ENCODE peak calls at places on chromosome 2, in four cellular contexts. M is HepG2, P is GM12878, Z is H1. I is an unnamed sample.

GRCh38 chr2:127324635-127325034 is 30.7 kb upstream of the ERCC3 start:
- DNase-seq in Z (no peak), M (peak; percentile 59), P (no peak), I (peak; percentile 13)

GRCh38 chr2:1601471-1602358 is 142.6 kb downstream of the PXDN start:
- DNase-seq in P (no peak), Z (no peak), M (peak; percentile 21), I (no peak)

GRCh38 chr2:187102381-187102780 is 253.4 kb upstream of the ZSWIM2 start:
- DNase-seq in P (no peak), M (no peak), Z (no peak), I (no peak)

GRCh38 chr2:237423891-237424290 is 9.9 kb upstream of the COL6A3 start:
- DNase-seq in P (no peak), M (no peak), Z (no peak), I (no peak)

GRCh38 chr2:36058953-36059352 is 296.6 kb upstream of the CRIM1 start:
- DNase-seq in M (no peak), P (no peak), Z (no peak), I (no peak)

GRCh38 chr2:112850588-112850987 is 14.0 kb upstream of the IL1B start:
- DNase-seq in P (no peak), Z (no peak), M (no peak), I (peak; percentile 74)

GRCh38 chr2:16154501-16155280 is 214.3 kb downstream of the MYCN start:
- DNase-seq in Z (no peak), M (no peak), P (no peak), I (no peak)

GRCh38 chr2:28754321-28754720 is 2.7 kb downstream of the PPP1CB start:
- DNase-seq in Z (no peak), P (no peak), M (no peak), I (no peak)

GRCh38 chr2:222809582-222809981 is 51.3 kb upstream of the ACSL3 start:
- DNase-seq in P (no peak), M (no peak), Z (no peak), I (no peak)

GRCh38 chr2:160952462-160952861 is 207.8 kb upstream of the TANK start:
- DNase-seq in P (no peak), M (no peak), Z (no peak), I (no peak)

GRCh38 chr2:47227532-47228166 is 72.5 kb upstream of the STPG4 start:
- DNase-seq in M (no peak), P (no peak), Z (no peak), I (no peak)

GRCh38 chr2:240627736-240628506 is 2.6 kb downstream of the GPR35 start:
- DNase-seq in P (no peak), Z (no peak), M (no peak), I (no peak)

GRCh38 chr2:1488851-1489250 is 75.6 kb downstream of the TPO start:
- DNase-seq in P (no peak), M (no peak), Z (no peak), I (no peak)

GRCh38 chr2:173822889-173823485 is 142.2 kb downstream of the SP3 start:
- DNase-seq in P (no peak), M (no peak), Z (no peak), I (no peak)

GRCh38 chr2:174491947-174492346 is 5.1 kb upstream of the GPR155 start:
- DNase-seq in M (no peak), P (no peak), Z (no peak), I (no peak)

GRCh38 chr2:8241317-8241716 is 440.5 kb upstream of the ID2 start:
- DNase-seq in P (no peak), M (peak; percentile 22), Z (no peak), I (no peak)

GRCh38 chr2:190432567-190433231 is 24.5 kb downstream of the MFSD6 start:
- DNase-seq in P (no peak), M (no peak), Z (no peak), I (no peak)

GRCh38 chr2:24972315-24972958 is 682 bp upstream of the DNAJC27 start:
- DNase-seq in Z (no peak), M (peak; percentile 30), P (peak; percentile 25), I (no peak)

GRCh38 chr2:219502618-219503017 is 3.9 kb downstream of the GMPPA start:
- DNase-seq in M (no peak), P (no peak), Z (no peak), I (no peak)
- H3K4me1 ChIP-seq in M (peaks cover 30% of the 10 kb centered on the region), P (peaks cover 12% of the 10 kb centered on the region), Z (peaks cover 29% of the 10 kb centered on the region), I (peaks cover 27% of the 10 kb centered on the region)

DNA sequence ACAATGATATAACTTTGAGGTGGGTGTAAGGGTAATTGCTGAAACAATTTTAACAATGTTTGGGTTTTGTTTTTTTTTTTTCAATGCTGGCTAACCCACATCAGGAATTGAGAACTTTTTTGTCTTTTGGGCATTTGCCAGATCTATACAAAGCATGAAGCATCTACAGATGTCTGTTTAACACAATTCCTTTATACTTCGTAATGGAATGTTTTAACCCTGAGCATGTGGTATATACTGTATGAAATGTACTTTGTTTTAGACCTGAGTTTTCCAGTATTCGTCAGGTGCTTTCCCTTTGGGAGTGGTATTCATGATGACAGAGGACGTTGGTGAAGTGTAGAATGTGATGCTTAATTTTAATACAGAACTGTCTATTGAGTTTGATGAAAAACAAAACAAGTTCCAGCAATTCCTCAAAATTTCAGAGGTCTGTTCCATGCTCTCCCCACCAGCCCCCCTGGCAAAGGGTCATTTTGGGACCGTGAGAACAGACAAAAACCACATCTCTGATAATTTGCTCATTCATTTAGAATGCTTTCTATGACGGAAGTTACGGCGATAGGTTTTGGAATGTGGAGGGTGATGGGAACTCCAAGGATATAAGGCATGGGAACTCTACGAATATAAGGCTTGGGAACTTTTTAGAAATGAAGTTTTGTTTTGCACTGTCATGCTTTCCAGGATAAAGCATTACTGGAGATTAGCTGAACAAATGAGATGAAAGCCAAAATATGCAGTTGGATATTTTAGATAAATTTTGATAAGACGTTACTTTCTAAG is 14.1 kb downstream of the LIMS1 start:
- DNase-seq in P (no peak), Z (no peak), M (no peak), I (no peak)
- TF ChIP-seq SUZ12 in P (no peak), Z (no peak), M (no peak), I (no peak)

GRCh38 chr2:200408428-200409311 is 101.2 kb downstream of the KCTD18 start:
- DNase-seq in P (no peak), Z (no peak), M (peak; percentile 52), I (no peak)
- H3K9ac ChIP-seq in P (no peak overlapping the region), Z (no peak overlapping the region), M (no peak overlapping the region), I (no peak overlapping the region)

GRCh38 chr2:207161247-207161646 is 4.5 kb downstream of the KLF7 start:
- DNase-seq in Z (no peak), P (no peak), M (no peak), I (no peak)
- H3K4me1 ChIP-seq in Z (peaks cover 18% of the 10 kb centered on the region), P (peaks cover 8% of the 10 kb centered on the region), M (peaks cover 40% of the 10 kb centered on the region), I (no peaks in the 10 kb centered on the region)

GRCh38 chr2:79929624-79930023 is 374.9 kb downstream of the LRRTM1 start:
- DNase-seq in Z (no peak), P (no peak), M (no peak), I (no peak)
- TF ChIP-seq SUZ12 in Z (no peak), P (no peak), M (no peak), I (no peak)

I was measured in NT2/D1.